ENCODE peak calls at places on chromosomes 11 and 22, in four cellular contexts. One of them, this sample, is unnamed.

GRCh38 chr11:111846640-111847039 is 24.7 kb downstream of the ALG9 start:
- DNase-seq in islet precursor cell: peak
- DNase-seq in mucosa of descending colon: no peak
- DNase-seq in esophagus squamous epithelium: no peak
- DNase-seq in this sample: no peak

GRCh38 chr11:75576445-75577049 is 14.5 kb downstream of the SERPINH1 start:
- DNase-seq in mucosa of descending colon: peak
- DNase-seq in islet precursor cell: peak
- DNase-seq in esophagus squamous epithelium: no peak
- DNase-seq in this sample: no peak

GRCh38 chr11:21511835-21512440 is 680.9 kb upstream of the ANO5 start:
- DNase-seq in mucosa of descending colon: peak
- DNase-seq in islet precursor cell: peak
- DNase-seq in esophagus squamous epithelium: no peak
- DNase-seq in this sample: no peak

GRCh38 chr11:35971841-35972422 is 28.1 kb downstream of the LDLRAD3 start:
- DNase-seq in mucosa of descending colon: no peak
- DNase-seq in esophagus squamous epithelium: no peak
- DNase-seq in islet precursor cell: no peak
- DNase-seq in this sample: no peak

GRCh38 chr22:44764974-44765373 is 12.6 kb downstream of the ARHGAP8 start:
- DNase-seq in mucosa of descending colon: no peak
- DNase-seq in islet precursor cell: peak
- DNase-seq in esophagus squamous epithelium: no peak
- DNase-seq in this sample: no peak

GRCh38 chr22:29393019-29393608 is 4.7 kb upstream of the AP1B1 start:
- DNase-seq in mucosa of descending colon: no peak
- DNase-seq in esophagus squamous epithelium: no peak
- DNase-seq in islet precursor cell: peak
- DNase-seq in this sample: no peak

GRCh38 chr11:70942593-70942992 is 309.8 kb downstream of the SHANK2 start:
- DNase-seq in esophagus squamous epithelium: no peak
- DNase-seq in mucosa of descending colon: no peak
- DNase-seq in islet precursor cell: no peak
- DNase-seq in this sample: no peak

GRCh38 chr11:64447717-64448598 is 89.0 kb downstream of the RPS6KA4 start:
- DNase-seq in islet precursor cell: peak
- DNase-seq in esophagus squamous epithelium: no peak
- DNase-seq in mucosa of descending colon: peak
- DNase-seq in this sample: peak

GRCh38 chr11:96215826-96216225 is 127.2 kb downstream of the MAML2 start:
- DNase-seq in mucosa of descending colon: no peak
- DNase-seq in islet precursor cell: no peak
- DNase-seq in esophagus squamous epithelium: no peak
- DNase-seq in this sample: no peak

GRCh38 chr22:32842486-32842885 is 41.0 kb downstream of the TIMP3 start:
- DNase-seq in islet precursor cell: no peak
- DNase-seq in mucosa of descending colon: no peak
- DNase-seq in esophagus squamous epithelium: no peak
- DNase-seq in this sample: no peak

GRCh38 chr22:42990131-42990838 is 24.7 kb downstream of the PACSIN2 start:
- DNase-seq in mucosa of descending colon: no peak
- DNase-seq in esophagus squamous epithelium: no peak
- DNase-seq in islet precursor cell: peak
- DNase-seq in this sample: no peak